ENCODE peak calls at places on chromosomes 16 and 17, in four cellular contexts. F, E, P and J are unnamed samples.

GRCh38 chr16:85555549-85556455 is 57.3 kb upstream of the GSE1 start:
- DNase-seq in F (peak; percentile 69), E (peak; percentile 73), P (peak; percentile 55), J (peak; percentile 52)

GRCh38 chr17:28133562-28133970 is 91.1 kb downstream of the NLK start:
- DNase-seq in F (no peak), E (no peak), P (no peak), J (no peak)

GRCh38 chr16:57807252-57807967 is 5.1 kb upstream of the KIFC3 start:
- DNase-seq in F (no peak), E (no peak), P (no peak), J (no peak)

GRCh38 chr16:11251525-11252481 is 4.2 kb downstream of the SOCS1 start:
- DNase-seq in F (no peak), E (no peak), P (peak; percentile 42), J (no peak)

GRCh38 chr17:76901542-76902197 is 33.5 kb downstream of the MGAT5B start:
- DNase-seq in F (no peak), E (no peak), P (no peak), J (no peak)

GRCh38 chr16:2040031-2040430 is 7.6 kb downstream of the NTHL1 start:
- DNase-seq in F (no peak), E (no peak), P (no peak), J (no peak)

GRCh38 chr17:79989106-79989835 is 46.4 kb downstream of the TBC1D16 start:
- DNase-seq in F (no peak), E (no peak), P (no peak), J (no peak)

GRCh38 chr16:75899163-75899562 is 172.9 kb upstream of the CPHXL start:
- DNase-seq in F (no peak), E (no peak), P (no peak), J (no peak)

GRCh38 chr17:82105417-82105881 is 7.4 kb upstream of the FASN start:
- DNase-seq in F (no peak), E (no peak), P (no peak), J (no peak)
- H3K36me3 ChIP-seq in F (no peaks in the 10 kb centered on the region), E (no peaks in the 10 kb centered on the region), P (no peaks in the 10 kb centered on the region), J (no peaks in the 10 kb centered on the region)

DNA sequence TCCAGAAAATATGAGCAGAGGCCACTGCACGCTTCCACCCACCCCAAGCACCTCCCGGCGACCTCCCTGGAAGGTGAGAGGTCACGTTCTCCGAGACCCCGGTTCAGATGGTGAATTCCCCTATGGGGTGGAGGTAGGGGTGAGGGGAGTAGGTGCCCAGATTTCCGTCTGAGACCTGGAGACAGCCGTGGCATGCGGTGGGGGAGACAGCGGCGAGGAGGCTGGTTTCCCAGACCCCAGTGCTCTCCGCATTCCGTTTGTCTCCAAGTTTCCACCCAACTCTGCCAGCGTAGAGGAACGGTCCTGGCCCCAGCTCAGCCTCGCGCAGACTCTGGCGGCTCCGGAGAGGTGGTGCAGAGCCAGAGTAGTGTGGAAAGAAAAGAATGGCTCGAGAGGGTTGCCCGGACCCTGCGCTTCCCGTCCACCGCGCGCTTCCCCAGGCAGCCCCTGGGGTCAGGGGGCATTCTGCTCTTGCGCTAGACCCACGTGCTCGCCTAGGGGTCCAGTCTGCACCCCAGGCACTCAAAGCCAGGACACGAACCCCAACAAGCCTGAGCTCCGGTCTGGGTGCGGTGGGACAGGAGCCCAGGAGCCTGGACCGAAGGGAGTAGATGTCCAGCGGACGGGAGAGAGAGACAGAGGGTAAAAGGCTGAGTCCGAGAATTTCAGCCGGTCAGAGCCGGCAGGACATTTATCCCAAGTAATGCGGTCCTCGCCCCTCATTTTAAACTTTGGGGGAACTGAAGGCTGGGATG is 3.9 kb downstream of the PMP22 start:
- DNase-seq in F (peak; percentile 58), E (peak; percentile 46), P (peak; percentile 36), J (peak; percentile 78)
- TF ChIP-seq CTCF in F (no peak), E (no peak), P (peak; percentile 1), J (no peak)

GRCh38 chr16:66519974-66520373 is 29.9 kb downstream of the TK2 start:
- DNase-seq in F (no peak), E (no peak), P (no peak), J (no peak)
- H3K4me1 ChIP-seq in F (peaks cover 58% of the 10 kb centered on the region), E (peaks cover 99% of the 10 kb centered on the region), P (peaks cover 96% of the 10 kb centered on the region), J (no peaks in the 10 kb centered on the region)

GRCh38 chr17:49379926-49380325 is 17.9 kb upstream of the ZNF652 start:
- DNase-seq in F (no peak), E (no peak), P (no peak), J (no peak)

GRCh38 chr17:49383048-49383447 is 21.0 kb upstream of the ZNF652 start:
- DNase-seq in F (no peak), E (no peak), P (no peak), J (no peak)

GRCh38 chr17:49382556-49382955 is 20.5 kb upstream of the ZNF652 start:
- DNase-seq in F (no peak), E (no peak), P (peak; percentile 59), J (no peak)

GRCh38 chr17:49381793-49382192 is 19.7 kb upstream of the ZNF652 start:
- DNase-seq in F (no peak), E (no peak), P (no peak), J (no peak)

DNA sequence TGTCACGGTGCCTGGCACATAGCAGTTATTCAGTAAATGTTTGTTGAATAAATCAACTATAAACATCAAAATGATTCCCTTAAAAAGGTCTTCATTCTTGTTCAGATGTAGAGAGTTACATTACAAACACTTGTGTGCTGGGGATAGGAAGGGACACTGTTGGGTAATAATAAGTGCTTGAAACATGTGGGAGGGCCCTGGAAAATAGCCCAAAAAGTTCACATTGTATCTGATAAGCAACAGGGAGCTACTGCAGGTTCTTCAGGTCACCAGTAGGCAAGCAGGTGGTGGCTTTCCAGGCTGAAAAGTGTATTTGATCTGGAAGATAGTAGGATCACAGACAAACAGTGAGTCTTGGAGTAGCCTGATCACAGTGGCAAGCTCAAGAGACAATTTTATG is 19.0 kb upstream of the ZNF652 start:
- DNase-seq in F (no peak), E (no peak), P (no peak), J (no peak)
- H3K36me3 ChIP-seq in F (no peaks in the 10 kb centered on the region), E (no peaks in the 10 kb centered on the region), P (no peaks in the 10 kb centered on the region), J (no peaks in the 10 kb centered on the region)

GRCh38 chr16:52861614-52862022 is 191.1 kb downstream of the CHD9NB start:
- DNase-seq in F (no peak), E (no peak), P (no peak), J (no peak)
- TF ChIP-seq CTCF in F (no peak), E (no peak), P (peak; percentile 17), J (no peak)

DNA sequence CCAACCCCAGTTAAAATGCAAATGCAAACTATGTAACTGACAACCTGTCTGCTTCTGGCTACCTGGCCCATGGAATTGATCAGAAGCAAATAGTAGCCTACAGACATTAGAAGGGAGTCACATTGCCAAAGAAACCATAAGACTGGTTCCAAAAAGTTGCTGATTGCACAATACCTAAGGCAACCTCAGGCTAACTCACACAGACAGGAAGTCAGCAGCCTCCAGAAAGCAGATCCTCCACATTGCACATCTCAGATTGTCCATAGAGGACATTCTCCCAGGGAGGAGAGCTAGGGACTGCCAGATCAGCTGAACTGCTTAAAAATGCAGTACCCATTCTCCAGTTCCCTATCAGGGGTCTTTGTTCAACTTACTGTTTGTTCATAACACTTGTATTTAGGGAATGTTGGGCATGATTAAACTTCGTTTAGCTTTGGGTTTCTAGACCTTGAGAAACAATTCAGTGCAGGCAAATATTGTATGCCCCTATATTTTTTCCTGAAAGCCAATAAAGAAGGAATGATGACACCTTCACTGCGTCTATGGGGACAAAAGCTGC is 4.2 kb downstream of the CCL3 start:
- DNase-seq in F (no peak), E (no peak), P (no peak), J (no peak)
- H3K4me1 ChIP-seq in F (no peaks in the 10 kb centered on the region), E (peaks cover 56% of the 10 kb centered on the region), P (peaks cover 14% of the 10 kb centered on the region), J (no peaks in the 10 kb centered on the region)

DNA sequence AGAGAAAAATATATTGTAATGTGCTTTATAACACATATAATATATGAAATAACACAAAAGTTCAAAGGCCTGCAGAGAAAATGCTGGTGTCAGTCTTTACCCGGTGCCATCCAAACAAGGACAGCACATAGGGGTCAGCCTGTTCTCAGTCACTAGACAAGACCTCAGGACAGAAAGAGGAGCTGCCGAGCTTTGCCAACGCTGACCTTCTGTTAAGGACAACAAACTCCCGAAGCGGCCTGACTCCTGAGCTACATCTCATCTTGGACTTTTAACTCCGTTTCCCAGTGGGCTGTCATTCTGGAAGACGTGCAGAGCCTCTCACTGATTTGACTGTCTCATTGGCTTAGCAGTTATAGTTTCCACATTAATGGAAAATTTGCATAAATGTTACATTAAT is 6.9 kb downstream of the ELAC2 start:
- DNase-seq in F (no peak), E (no peak), P (no peak), J (no peak)
- H3K36me3 ChIP-seq in F (peaks cover 94% of the 10 kb centered on the region), E (peaks cover 10% of the 10 kb centered on the region), P (peaks cover 59% of the 10 kb centered on the region), J (peaks cover 69% of the 10 kb centered on the region)

GRCh38 chr17:62601438-62601837 is 26.0 kb upstream of the MRC2 start:
- DNase-seq in F (no peak), E (no peak), P (no peak), J (no peak)
- TF ChIP-seq CTCF in F (no peak), E (no peak), P (no peak), J (no peak)